ENCODE peak calls at places on chromosomes 6 and 20, in ten cellular contexts. B is activated CD4-positive, alpha-beta T cell treated with anti-CD3 and anti-CD28 coated beads, Interleukin-2, amount 50 U/mL, for 48 hours; Y is KG1; V is NCI-H345; W is activated naive CD8-positive, alpha-beta T cell treated with anti-CD3 and anti-CD28 coated beads, Interleukin-2, amount 10 ng/mL, durations not matched to agents 7 days and 5 days; I is non-pigmented ciliary epithelial cell; R is Peyer's patch; S is stimulated activated naive CD4-positive, alpha-beta T cell; D is B cell; J is upper lobe of left lung. C is an unnamed sample.

GRCh38 chr20:8744228-8744844 is 324.6 kb upstream of the PLCB4 start:
- DNase-seq in B (no peak), Y (no peak), V (no peak), W (no peak), I (no peak), R (no peak), S (no peak), D (no peak), J (no peak), C (no peak)

GRCh38 chr6:166466178-166467122 is 83.7 kb upstream of the MPC1 start:
- DNase-seq in B (no peak), Y (no peak), V (no peak), W (no peak), I (peak), R (no peak), S (no peak), D (no peak), J (peak), C (no peak)

GRCh38 chr20:62562831-62563230 is 79.5 kb upstream of the SLCO4A1 start:
- DNase-seq in B (no peak), Y (no peak), V (no peak), W (no peak), I (no peak), R (no peak), S (no peak), D (no peak), J (no peak), C (no peak)

GRCh38 chr6:170516783-170517616 is 36.1 kb downstream of the PSMB1 start:
- DNase-seq in B (peak), Y (peak), V (peak), W (peak), I (peak), R (peak), S (no peak), D (peak), J (peak), C (peak)

GRCh38 chr20:31698803-31699718 is 23.6 kb downstream of the BCL2L1 start:
- DNase-seq in B (no peak), Y (no peak), V (peak), W (no peak), I (peak), R (peak), S (no peak), D (peak), J (peak), C (no peak)

GRCh38 chr6:135506270-135506997 is 8.9 kb upstream of the AHI1 start:
- DNase-seq in B (no peak), Y (peak), V (peak), W (no peak), I (no peak), R (no peak), S (no peak), D (peak), J (no peak), C (peak)

GRCh38 chr20:63234693-63235398 is 859 bp upstream of the BIRC7 start:
- DNase-seq in B (no peak), Y (no peak), V (peak), W (no peak), I (no peak), R (no peak), S (peak), D (no peak), J (no peak), C (no peak)

GRCh38 chr20:23449400-23449799 is 3.3 kb downstream of the CST11 start:
- DNase-seq in B (no peak), Y (no peak), V (no peak), W (no peak), I (no peak), R (no peak), S (no peak), D (no peak), J (no peak), C (peak)

GRCh38 chr20:61159940-61160688 is 91.9 kb upstream of the CDH4 start:
- DNase-seq in B (no peak), Y (no peak), V (no peak), W (no peak), I (no peak), R (no peak), S (no peak), D (no peak), J (no peak), C (no peak)

GRCh38 chr6:31922942-31923341 is 4.6 kb upstream of the C2 start:
- DNase-seq in B (no peak), Y (no peak), V (peak), W (no peak), I (no peak), R (no peak), S (no peak), D (no peak), J (peak), C (no peak)

GRCh38 chr6:38271081-38271480 is 368.6 kb downstream of the BTBD9 start:
- DNase-seq in B (no peak), Y (no peak), V (no peak), W (no peak), I (no peak), R (no peak), S (no peak), D (no peak), J (no peak), C (no peak)

GRCh38 chr6:121436966-121437756 is 1.7 kb downstream of the GJA1 start:
- DNase-seq in B (peak), Y (no peak), V (no peak), W (peak), I (no peak), R (peak), S (no peak), D (no peak), J (peak), C (peak)